ENCODE peak calls at places on chromosomes 16 and 17, in six cellular contexts. C is breast epithelium, B is ovary, O is mesenchymal stem cell, G is hepatocyte, S is left ventricle myocardium inferior. Z is an unnamed sample.

GRCh38 chr17:44585315-44585714 is 28.0 kb downstream of the FZD2 start:
- DNase-seq in G (no peak), C (no peak), O (no peak), B (no peak), S (no peak), Z (no peak)

GRCh38 chr17:10149573-10150399 is 48.6 kb downstream of the GAS7 start:
- DNase-seq in O (peak; percentile 93), C (no peak), S (no peak), G (no peak), B (no peak), Z (no peak)

GRCh38 chr17:1180958-1181768 is 1.4 kb upstream of the ABR start:
- DNase-seq in C (no peak), S (no peak), O (no peak), G (no peak), B (no peak), Z (peak; percentile 86)

GRCh38 chr17:43406676-43407645 is 8.2 kb downstream of the ARL4D start:
- DNase-seq in G (no peak), O (peak; percentile 74), B (peak; percentile 38), S (no peak), C (no peak), Z (peak; percentile 56)

GRCh38 chr17:17080181-17080631 is 37.9 kb downstream of the MPRIP start:
- DNase-seq in C (peak; percentile 33), O (no peak), G (no peak), B (peak; percentile 28), S (no peak), Z (no peak)

GRCh38 chr16:52271088-52271487 is 275.9 kb downstream of the TOX3 start:
- DNase-seq in C (no peak), O (no peak), G (no peak), B (no peak), S (no peak), Z (no peak)

GRCh38 chr17:35088911-35089845 is 25.7 kb upstream of the RFFL start:
- DNase-seq in C (peak; percentile 86), O (peak; percentile 79), S (peak; percentile 89), B (peak; percentile 93), G (peak; percentile 96), Z (peak; percentile 96)

GRCh38 chr16:48365030-48365600 is 20.1 kb downstream of the SIAH1 start:
- DNase-seq in B (no peak), S (no peak), G (peak; percentile 44), O (no peak), C (no peak), Z (no peak)

GRCh38 chr16:81740163-81740562 is 38.9 kb upstream of the PLCG2 start:
- DNase-seq in C (no peak), B (no peak), S (no peak), O (no peak), G (no peak), Z (peak; percentile 74)
- H3K4me3 ChIP-seq in C (no peak overlapping the region), B (no peak overlapping the region), S (no peak overlapping the region), O (no peak overlapping the region), G (no peak overlapping the region), Z (no peak overlapping the region)

GRCh38 chr16:17354121-17354750 is 116.5 kb downstream of the XYLT1 start:
- DNase-seq in C (no peak), S (no peak), B (peak; percentile 8), G (no peak), O (no peak), Z (no peak)

GRCh38 chr16:17348042-17348783 is 122.5 kb downstream of the XYLT1 start:
- DNase-seq in B (peak; percentile 13), G (no peak), C (no peak), O (no peak), S (no peak), Z (no peak)

GRCh38 chr16:17348826-17349225 is 121.9 kb downstream of the XYLT1 start:
- DNase-seq in G (no peak), B (no peak), C (no peak), O (no peak), S (no peak), Z (no peak)

GRCh38 chr16:17350212-17350611 is 120.5 kb downstream of the XYLT1 start:
- DNase-seq in C (no peak), S (no peak), B (peak; percentile 15), O (no peak), G (no peak), Z (no peak)

DNA sequence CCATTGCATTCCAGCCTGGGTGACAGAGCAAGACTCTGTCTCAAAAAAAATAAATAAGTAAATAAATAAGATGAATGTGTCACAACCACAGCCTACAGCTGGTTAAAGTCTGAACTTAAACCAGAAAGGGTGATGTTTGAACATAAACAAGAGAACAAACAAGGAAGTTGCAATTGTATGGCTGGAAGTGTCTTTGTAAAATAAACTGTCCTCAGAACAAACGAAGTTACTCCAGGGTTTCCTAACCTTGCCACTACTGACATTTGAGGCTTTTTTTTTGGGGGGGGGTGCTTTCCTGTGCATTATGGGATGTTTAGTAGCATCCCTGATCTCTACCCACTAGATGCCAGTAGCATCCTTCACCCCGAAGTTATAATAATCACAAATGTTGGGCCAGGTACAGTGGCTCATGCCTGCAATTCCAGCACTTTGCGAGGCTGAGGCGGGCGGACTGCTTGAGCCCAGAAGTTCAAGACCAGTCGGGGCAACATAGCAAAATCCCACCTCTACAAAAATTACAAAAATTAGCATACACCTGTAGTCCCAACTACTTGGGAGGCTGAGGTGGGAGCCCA is 119.2 kb downstream of the XYLT1 start:
- DNase-seq in G (no peak), S (no peak), B (no peak), C (no peak), O (no peak), Z (no peak)
- H3K36me3 ChIP-seq in G (no peaks in the 10 kb centered on the region), S (no peaks in the 10 kb centered on the region), B (no peaks in the 10 kb centered on the region), C (no peaks in the 10 kb centered on the region), O (peaks cover 34% of the 10 kb centered on the region), Z (no peaks in the 10 kb centered on the region)

DNA sequence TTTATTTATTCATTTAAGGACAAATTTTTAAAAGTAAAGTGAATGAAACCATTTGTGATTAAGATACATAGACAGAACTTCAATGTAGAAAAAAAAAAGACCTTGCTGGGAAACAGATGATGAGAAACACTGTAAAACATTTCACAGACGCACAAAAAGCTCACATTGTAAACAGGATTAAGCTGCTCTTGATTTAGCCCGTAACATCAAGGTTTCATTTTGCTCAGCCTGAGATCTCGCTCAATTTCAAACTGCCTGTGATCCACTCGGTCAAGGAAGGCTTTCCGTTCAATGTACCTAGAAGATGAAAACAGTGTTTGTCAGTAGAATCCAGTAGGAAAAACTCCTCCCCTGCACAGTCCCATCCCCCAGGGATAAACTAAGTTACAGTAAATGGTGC is 42.3 kb upstream of the BCAR1 start:
- DNase-seq in S (no peak), G (no peak), B (no peak), C (no peak), O (peak; percentile 38), Z (no peak)
- H3K4me3 ChIP-seq in S (no peak overlapping the region), G (no peak overlapping the region), B (no peak overlapping the region), C (no peak overlapping the region), O (no peak overlapping the region), Z (no peak overlapping the region)

DNA sequence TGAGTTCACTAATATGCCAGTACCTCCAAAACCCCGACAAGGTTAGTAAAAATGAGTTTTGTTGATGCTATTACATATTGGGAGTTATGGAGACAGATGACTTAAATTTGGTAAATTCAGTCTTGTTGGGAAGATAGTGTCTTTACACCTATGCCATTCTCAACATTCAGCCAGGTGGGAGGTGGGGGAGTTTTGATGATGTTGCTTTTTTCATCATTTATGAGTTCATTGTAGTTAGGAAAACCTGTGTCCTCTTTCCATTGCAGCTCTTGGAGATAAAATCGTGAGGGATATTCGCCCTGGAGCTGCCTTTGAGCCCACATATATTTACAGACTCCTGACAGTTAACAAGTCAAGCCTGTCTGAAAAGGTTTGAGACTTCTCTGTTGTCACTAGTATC is 59.9 kb upstream of the CRISPLD2 start:
- DNase-seq in O (no peak), B (no peak), G (no peak), C (no peak), S (no peak), Z (no peak)
- H3K36me3 ChIP-seq in O (peaks cover 54% of the 10 kb centered on the region), B (no peaks in the 10 kb centered on the region), G (no peaks in the 10 kb centered on the region), C (no peaks in the 10 kb centered on the region), S (peaks cover 52% of the 10 kb centered on the region), Z (peaks cover 23% of the 10 kb centered on the region)

DNA sequence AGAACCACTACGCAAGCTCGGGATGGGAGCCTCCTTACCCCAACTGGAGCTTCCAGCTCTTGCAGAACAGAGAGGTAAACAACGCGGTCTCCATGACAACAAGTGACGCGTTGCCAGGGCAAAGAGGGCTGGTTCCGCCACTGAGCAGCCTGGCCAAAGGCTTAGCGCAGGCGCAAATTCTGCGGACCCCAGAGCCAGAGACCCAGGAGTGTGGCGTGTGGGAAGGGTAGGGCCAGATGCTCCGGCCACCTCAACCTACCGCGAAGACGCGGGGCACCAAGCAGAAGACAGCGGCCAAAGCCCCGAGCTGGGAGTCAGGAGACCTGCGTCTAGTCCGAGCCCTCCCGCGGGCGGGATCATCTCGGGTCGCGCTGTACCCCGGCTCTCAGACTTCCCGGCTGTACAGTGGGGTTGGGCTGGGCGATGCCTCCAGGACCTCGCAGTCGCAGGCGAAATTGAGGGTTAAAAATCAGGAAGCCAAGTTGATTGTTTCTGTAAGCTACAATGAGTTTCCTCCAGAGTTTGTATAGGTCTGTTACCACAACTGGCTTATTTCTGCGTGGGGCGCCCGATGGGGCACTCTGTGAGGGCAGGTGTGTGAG is at the start of gene TEKT1:
- DNase-seq in G (peak; percentile 88), B (peak; percentile 53), C (peak; percentile 87), S (peak; percentile 64), O (peak; percentile 89), Z (peak; percentile 91)
- H3K4me3 ChIP-seq in G (peak within 1 kb of the TSS; percentile 25), B (no peak within 1 kb of the TSS), C (peak within 1 kb of the TSS; percentile 58), S (peak within 1 kb of the TSS; percentile 55), O (peak within 1 kb of the TSS; percentile 70), Z (peak within 1 kb of the TSS; percentile 44)

Z was measured in H7.